ENCODE peak calls at places on chromosomes 16 and 17, in nine cellular contexts. I is amygdala; F is central memory CD8-positive, alpha-beta T cell; Z is T-helper 9 cell; M is EL; E is stimulated activated CD4-positive, alpha-beta T cell treated with anti-CD3 and anti-CD28 coated beads, Interleukin-1b, Interleukin-23, amount 100 ng/mL, for 24 hours; P is SW480; R is AG20443; A is RPMI7951. W is an unnamed sample.

GRCh38 chr16:11164482-11165270 is 91.3 kb downstream of the SOCS1 start:
- DNase-seq in I (no peak), F (no peak), Z (no peak), M (no peak), E (no peak), P (no peak), R (no peak), A (no peak), W (no peak)

GRCh38 chr16:23924138-23924537 is 88.4 kb downstream of the PRKCB start:
- DNase-seq in I (no peak), F (no peak), Z (no peak), M (no peak), E (no peak), P (no peak), R (no peak), A (no peak), W (no peak)

GRCh38 chr17:82213251-82214011 is 789 bp upstream of the CCDC57 start:
- DNase-seq in I (peak), F (peak), Z (peak), M (peak), E (no peak), P (peak), R (peak), A (peak), W (peak)

GRCh38 chr17:47618416-47618815 is 31.3 kb upstream of the KPNB1 start:
- DNase-seq in I (no peak), F (no peak), Z (no peak), M (peak), E (no peak), P (no peak), R (no peak), A (no peak), W (peak)

GRCh38 chr16:74169687-74170522 is 126.7 kb upstream of the PSMD7 start:
- DNase-seq in I (no peak), F (no peak), Z (no peak), M (peak), E (no peak), P (no peak), R (peak), A (peak), W (peak)

GRCh38 chr17:42554250-42555121 is 1.8 kb downstream of the HSD17B1 start:
- DNase-seq in I (peak), F (peak), Z (peak), M (peak), E (no peak), P (peak), R (peak), A (peak), W (peak)

GRCh38 chr16:50696126-50696525 is 2.7 kb downstream of the NOD2 start:
- DNase-seq in I (no peak), F (no peak), Z (no peak), M (no peak), E (no peak), P (peak), R (no peak), A (no peak), W (no peak)

GRCh38 chr17:4174556-4174955 is 31.6 kb downstream of the CYB5D2 start:
- DNase-seq in I (no peak), F (no peak), Z (no peak), M (no peak), E (no peak), P (no peak), R (no peak), A (no peak), W (no peak)

GRCh38 chr17:40068917-40069750 is 6.4 kb downstream of the THRA start:
- DNase-seq in I (peak), F (peak), Z (peak), M (peak), E (peak), P (peak), R (peak), A (peak), W (peak)

GRCh38 chr17:78589031-78589675 is 12.0 kb upstream of the DNAH17 start:
- DNase-seq in I (no peak), F (no peak), Z (no peak), M (no peak), E (no peak), P (no peak), R (no peak), A (no peak), W (no peak)

GRCh38 chr17:12815642-12816141 is 26.4 kb downstream of the ARHGAP44 start:
- DNase-seq in I (no peak), F (no peak), Z (no peak), M (no peak), E (no peak), P (no peak), R (no peak), A (no peak), W (no peak)

GRCh38 chr16:64629622-64630021 is 492.2 kb downstream of the CDH11 start:
- DNase-seq in I (no peak), F (no peak), Z (no peak), M (peak), E (no peak), P (no peak), R (no peak), A (peak), W (peak)

GRCh38 chr16:12170103-12171025 is 193.8 kb downstream of the SNX29 start:
- DNase-seq in I (no peak), F (no peak), Z (no peak), M (no peak), E (no peak), P (no peak), R (peak), A (no peak), W (no peak)

GRCh38 chr16:3822366-3823045 is 58.0 kb downstream of the CREBBP start:
- DNase-seq in I (no peak), F (no peak), Z (no peak), M (peak), E (no peak), P (no peak), R (peak), A (peak), W (peak)

GRCh38 chr17:7885357-7886226 is 3.0 kb upstream of the CHD3 start:
- DNase-seq in I (no peak), F (no peak), Z (peak), M (peak), E (no peak), P (peak), R (peak), A (peak), W (peak)

GRCh38 chr17:17766351-17767095 is 70.3 kb downstream of the SREBF1 start:
- DNase-seq in I (peak), F (no peak), Z (no peak), M (no peak), E (no peak), P (no peak), R (no peak), A (no peak), W (no peak)

GRCh38 chr16:85370881-85371651 is 242.1 kb upstream of the GSE1 start:
- DNase-seq in I (peak), F (no peak), Z (no peak), M (no peak), E (no peak), P (peak), R (peak), A (no peak), W (peak)

GRCh38 chr17:9475259-9475658 is 100.4 kb downstream of the STX8 start:
- DNase-seq in I (peak), F (no peak), Z (no peak), M (no peak), E (no peak), P (no peak), R (no peak), A (peak), W (no peak)

GRCh38 chr17:51833620-51834019 is 324.9 kb downstream of the CA10 start:
- DNase-seq in I (no peak), F (no peak), Z (no peak), M (no peak), E (no peak), P (no peak), R (no peak), A (no peak), W (no peak)

GRCh38 chr17:41967141-41967920 is 736 bp downstream of the CNP start:
- DNase-seq in I (peak), F (peak), Z (no peak), M (peak), E (no peak), P (peak), R (no peak), A (peak), W (no peak)

GRCh38 chr16:24610421-24610765 is 71.0 kb downstream of the RBBP6 start:
- DNase-seq in I (peak), F (no peak), Z (no peak), M (peak), E (no peak), P (no peak), R (peak), A (no peak), W (peak)

GRCh38 chr16:55489956-55490265 is 10.9 kb downstream of the MMP2 start:
- DNase-seq in I (no peak), F (no peak), Z (no peak), M (no peak), E (no peak), P (no peak), R (no peak), A (no peak), W (no peak)

W was measured in M059J.